ENCODE peak calls at places on chromosomes 11 and 22, in six cellular contexts. H is hepatocyte, Q is A549, A is heart left ventricle, K is K562, Z is kidney. X is an unnamed sample. For H3K4me1, the result is how much of the 10 kb centered on the place peaks cover.

GRCh38 chr22:46003271-46004091 is 26.5 kb upstream of the WNT7B start:
- DNase-seq in H (no peak), Q (no peak), A (peak), K (no peak), Z (peak), X (peak)

GRCh38 chr11:61698173-61698965 is 18.2 kb downstream of the DAGLA start:
- DNase-seq in H (no peak), Q (no peak), A (no peak), K (no peak), Z (peak), X (no peak)

GRCh38 chr22:46290121-46290842 is 6.4 kb upstream of the GTSE1 start:
- DNase-seq in H (no peak), Q (no peak), A (peak), K (no peak), Z (no peak), X (peak)

GRCh38 chr11:129853508-129854228 is 38.0 kb downstream of the TMEM45B start:
- DNase-seq in H (peak), Q (no peak), A (no peak), K (no peak), Z (peak), X (no peak)

GRCh38 chr11:8719260-8720190 is 36.9 kb downstream of the RPL27A start:
- DNase-seq in H (peak), Q (peak), A (peak), K (no peak), Z (peak), X (no peak)

GRCh38 chr11:1933416-1934325 is 13.5 kb upstream of the MRPL23 start:
- DNase-seq in H (no peak), Q (no peak), A (peak), K (no peak), Z (peak), X (peak)

GRCh38 chr22:42562282-42562681 is 8.5 kb downstream of the SERHL2 start:
- DNase-seq in H (no peak), Q (no peak), A (no peak), K (no peak), Z (no peak), X (no peak)

GRCh38 chr11:16982256-16982671 is 31.9 kb downstream of the PLEKHA7 start:
- DNase-seq in H (no peak), Q (no peak), A (no peak), K (no peak), Z (no peak), X (peak)

GRCh38 chr22:38089474-38089851 is 5.5 kb upstream of the SLC16A8 start:
- DNase-seq in H (no peak), Q (no peak), A (no peak), K (no peak), Z (peak), X (no peak)

GRCh38 chr11:64358907-64359711 is at the start of gene RPS6KA4:
- DNase-seq in H (peak), Q (peak), A (peak), K (peak), Z (peak), X (peak)

GRCh38 chr11:130480166-130480565 is 31.7 kb downstream of the ADAMTS15 start:
- DNase-seq in H (no peak), Q (no peak), A (no peak), K (no peak), Z (no peak), X (no peak)

GRCh38 chr11:92199991-92200390 is 24.6 kb upstream of the FAT3 start:
- DNase-seq in H (no peak), Q (no peak), A (no peak), K (no peak), Z (no peak), X (no peak)

GRCh38 chr22:29308791-29309262 is 2.4 kb downstream of the GAS2L1 start:
- DNase-seq in H (no peak), Q (no peak), A (no peak), K (no peak), Z (no peak), X (no peak)
- H3K4me3 ChIP-seq in H (no peak), Q (no peak), A (peak), K (no peak), Z (peak), X (peak)

DNA sequence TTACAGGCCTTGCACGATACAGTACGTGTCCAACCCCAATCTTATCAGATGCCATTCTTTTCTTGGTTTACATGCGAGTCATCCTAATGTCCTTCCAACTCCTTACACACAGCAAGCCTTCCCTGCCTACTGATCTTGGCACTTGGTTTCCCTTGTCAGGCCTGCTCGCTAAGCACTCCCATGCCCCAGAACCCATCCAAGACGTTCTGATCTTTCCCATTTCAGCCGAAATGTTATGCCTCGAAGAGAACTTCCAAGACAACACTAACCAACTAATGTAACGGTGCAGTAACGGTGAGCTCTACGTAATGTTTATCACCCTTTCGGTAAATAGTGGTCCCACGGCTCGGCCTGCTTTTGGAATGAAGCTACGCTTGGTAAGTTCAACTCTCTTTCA is 521 bp downstream of the PES1 start:
- DNase-seq in H (peak), Q (no peak), A (no peak), K (no peak), Z (no peak), X (no peak)
- H3K27ac ChIP-seq in H (peak), Q (peak), A (peak), K (peak), Z (peak), X (no peak)

DNA sequence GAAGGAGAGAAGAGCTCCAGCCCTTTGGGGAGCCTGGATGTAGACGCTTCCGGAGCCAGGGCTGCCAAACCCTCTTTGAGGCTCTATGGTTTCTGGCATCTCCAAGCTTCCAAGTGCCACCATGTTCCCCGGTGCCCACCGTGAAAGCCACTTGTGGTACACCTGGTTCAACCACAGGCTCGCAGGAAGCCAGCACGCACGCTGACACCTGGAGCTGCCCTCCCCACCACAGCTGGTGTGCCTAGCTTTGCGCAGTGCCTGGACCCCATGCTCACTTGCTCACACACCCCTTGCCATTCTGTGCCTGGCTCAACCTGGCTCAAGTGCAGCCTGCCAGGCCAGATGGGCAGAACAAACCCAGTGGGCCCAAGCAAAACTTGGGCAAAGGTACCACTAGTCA is 831.4 kb downstream of the DLG2 start:
- DNase-seq in H (no peak), Q (no peak), A (no peak), K (no peak), Z (peak), X (peak)
- H3K4me1 ChIP-seq in H (under half), Q (under half), A (under half), K (under half), Z (under half), X (under half)

DNA sequence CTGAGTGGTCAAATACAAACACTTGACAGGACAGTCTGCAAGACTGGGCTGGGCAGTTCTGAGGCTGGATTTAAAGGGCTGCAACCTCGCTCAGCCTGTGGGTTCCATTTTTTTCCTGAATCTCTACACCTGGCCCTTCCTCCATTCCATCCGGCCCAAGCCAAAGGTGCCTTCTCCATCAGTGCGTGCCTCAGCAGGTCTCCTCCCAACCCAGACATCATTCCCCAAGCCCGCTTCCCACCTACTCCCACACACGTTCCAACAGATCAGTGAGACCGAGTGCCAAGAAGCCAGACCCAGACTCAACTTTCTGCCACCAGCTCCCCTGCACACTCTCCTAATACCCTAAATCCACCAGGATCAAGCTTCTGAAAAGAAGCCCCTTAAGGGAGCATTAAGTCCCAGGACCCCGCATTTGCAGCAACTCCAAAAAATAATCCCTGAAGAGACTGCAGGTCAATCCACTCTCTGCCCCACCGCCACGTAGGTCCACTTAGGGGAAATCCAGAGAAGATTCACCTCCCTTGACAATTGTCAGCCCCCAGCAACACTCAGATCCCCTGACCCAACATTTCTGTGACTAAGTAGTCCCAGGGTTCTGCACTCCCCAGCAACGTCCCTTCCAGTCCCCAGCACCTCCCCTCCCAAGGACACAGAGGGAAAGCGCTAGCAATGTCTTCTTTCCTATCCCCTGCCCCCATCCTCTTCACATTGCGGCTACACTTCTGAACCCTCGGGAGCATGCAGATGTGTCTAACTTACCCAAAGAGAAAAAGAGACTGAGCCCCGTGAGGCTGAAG is 639 bp downstream of the SCN2B start:
- DNase-seq in H (no peak), Q (no peak), A (no peak), K (no peak), Z (no peak), X (no peak)
- H3K4me3 ChIP-seq in H (peak), Q (no peak), A (peak), K (no peak), Z (peak), X (no peak)

DNA sequence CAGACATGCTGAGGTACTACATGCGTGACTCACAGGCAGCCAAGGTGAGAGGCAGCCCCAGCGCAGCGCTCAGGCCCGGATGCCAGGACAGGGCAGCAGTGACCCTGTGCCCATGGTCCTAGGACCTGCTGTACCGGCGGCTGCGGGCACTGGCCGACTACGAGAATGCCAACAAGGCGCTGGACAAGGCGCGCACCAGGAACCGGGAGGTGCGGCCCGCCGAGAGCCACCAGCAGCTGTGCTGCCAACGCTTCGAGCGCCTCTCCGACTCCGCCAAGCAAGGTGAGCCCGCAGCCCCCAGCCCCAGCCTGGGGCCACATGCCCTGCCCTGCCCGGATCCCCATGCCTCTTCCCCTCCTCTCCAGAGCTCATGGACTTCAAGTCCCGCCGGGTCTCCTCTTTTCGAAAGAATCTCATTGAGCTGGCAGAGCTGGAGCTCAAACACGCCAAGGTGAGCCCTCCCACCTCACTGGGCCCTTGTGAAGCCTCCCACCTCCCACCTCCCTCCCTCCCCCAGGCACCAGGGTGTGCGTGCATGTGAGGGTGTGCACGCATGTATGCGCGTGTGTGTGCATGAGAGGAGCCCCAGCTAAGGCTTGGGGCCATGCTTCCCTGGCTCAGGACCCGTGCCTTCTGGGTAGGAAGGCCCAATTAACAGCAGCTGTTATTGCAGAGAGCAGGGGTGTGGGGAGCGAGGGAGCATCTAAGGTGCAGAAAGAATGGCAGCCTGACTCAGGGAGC is 5.3 kb downstream of the CFL1 start:
- DNase-seq in H (peak), Q (no peak), A (no peak), K (no peak), Z (peak), X (peak)
- H3K27ac ChIP-seq in H (peak), Q (no peak), A (no peak), K (no peak), Z (no peak), X (no peak)

GRCh38 chr11:58622344-58622743 is at the start of gene CNTF:
- DNase-seq in H (no peak), Q (no peak), A (no peak), K (no peak), Z (no peak), X (no peak)

GRCh38 chr11:58625826-58626460 is 3.5 kb downstream of the CNTF start:
- DNase-seq in H (no peak), Q (no peak), A (no peak), K (no peak), Z (no peak), X (no peak)

GRCh38 chr11:58618215-58618614 is 4.2 kb upstream of the CNTF start:
- DNase-seq in H (no peak), Q (no peak), A (no peak), K (no peak), Z (no peak), X (no peak)

GRCh38 chr11:58625086-58625485 is 2.6 kb downstream of the CNTF start:
- DNase-seq in H (no peak), Q (no peak), A (no peak), K (no peak), Z (no peak), X (no peak)

DNA sequence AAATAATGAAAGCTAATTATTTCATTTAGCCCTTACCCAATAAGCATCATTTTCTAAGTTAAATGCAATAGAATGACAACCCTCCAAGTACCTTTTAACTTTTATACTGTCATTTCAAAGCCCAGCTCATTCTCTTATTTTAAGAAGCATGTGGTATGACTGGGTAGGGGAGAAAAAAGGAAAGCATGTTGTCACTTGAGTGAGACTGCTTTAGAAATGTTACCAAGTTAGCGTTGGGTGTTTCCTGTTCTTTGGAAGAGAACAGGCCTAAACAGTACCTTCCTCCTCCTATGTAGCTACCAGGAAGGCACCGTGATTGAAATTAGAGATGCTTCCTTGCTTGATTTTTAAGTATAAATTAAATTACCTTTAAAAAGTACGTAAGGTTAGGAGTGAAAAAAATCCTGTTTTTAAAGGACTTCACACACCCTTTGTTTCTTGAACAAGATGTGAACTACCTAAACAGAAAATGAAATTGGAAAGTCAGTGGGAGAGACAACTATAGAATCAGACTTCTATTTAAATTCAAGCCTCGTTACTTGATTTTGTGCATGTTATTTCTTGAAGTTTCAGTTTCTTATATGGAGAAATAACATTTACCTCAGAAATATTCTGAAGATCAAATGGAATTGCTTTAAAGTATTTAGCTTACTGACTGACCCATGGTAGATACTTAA is 741 bp upstream of the CNTF start:
- DNase-seq in H (no peak), Q (no peak), A (no peak), K (no peak), Z (no peak), X (no peak)
- H3K4me1 ChIP-seq in H (under half), Q (under half), A (under half), K (under half), Z (under half), X (under half)